ENCODE peak calls at places on chromosomes 4 and X, in ten cellular contexts. U is hepatocyte, P is GM23248, V is IMR-90, C is astrocyte, L is mammary epithelial cell, A is H9, M is OCI-LY7, O is HCT116, K is SK-N-SH. T is an unnamed sample. For H4K20me1, the result is how much of the 10 kb centered on the place peaks cover.

GRCh38 chr4:185395255-185395955 is at the start of gene LRP2BP:
- DNase-seq in L (peak), U (no peak), M (peak), A (no peak), O (no peak), V (no peak), K (no peak), P (peak), C (no peak), T (no peak)

GRCh38 chrX:41931591-41931990 is 8.2 kb upstream of the CASK start:
- DNase-seq in P (no peak), U (no peak), V (no peak), A (no peak), K (no peak), M (no peak), O (no peak), L (no peak), C (no peak), T (no peak)

GRCh38 chr4:127632420-127633403 is at the start of gene INTU:
- DNase-seq in A (peak), V (peak), L (peak), U (peak), O (peak), C (peak), K (peak), M (no peak), P (peak), T (peak)

GRCh38 chr4:15681067-15681371 is 608 bp upstream of the FAM200B start:
- DNase-seq in C (no peak), L (no peak), V (no peak), U (no peak), P (no peak), O (no peak), A (no peak), M (no peak), K (no peak), T (no peak)

GRCh38 chr4:26029512-26030131 is 115.6 kb downstream of the SMIM20 start:
- DNase-seq in V (no peak), C (no peak), A (peak), U (no peak), O (no peak), L (no peak), P (no peak), K (no peak), M (no peak), T (no peak)

GRCh38 chr4:17556498-17556897 is 20.5 kb upstream of the LAP3 start:
- DNase-seq in P (no peak), M (no peak), V (no peak), C (no peak), O (no peak), A (no peak), U (no peak), L (no peak), K (no peak), T (no peak)

GRCh38 chr4:36187723-36188333 is 56.5 kb downstream of the ARAP2 start:
- DNase-seq in C (peak), K (no peak), A (no peak), V (peak), O (peak), U (peak), P (peak), L (peak), M (peak), T (peak)

GRCh38 chr4:40350627-40351227 is 15.6 kb downstream of the CHRNA9 start:
- DNase-seq in V (no peak), O (no peak), C (no peak), U (no peak), L (no peak), M (peak), A (no peak), P (no peak), K (no peak), T (no peak)

GRCh38 chrX:118455013-118455412 is 40.6 kb upstream of the DOCK11 start:
- DNase-seq in K (no peak), M (no peak), U (no peak), P (no peak), A (no peak), O (no peak), C (no peak), L (no peak), V (no peak), T (no peak)

GRCh38 chr4:3240936-3241522 is 7.9 kb upstream of the MSANTD1 start:
- DNase-seq in M (no peak), A (no peak), L (no peak), K (no peak), V (no peak), P (no peak), U (no peak), C (no peak), O (no peak), T (no peak)

GRCh38 chr4:153634737-153635353 is 49.2 kb upstream of the TLR2 start:
- DNase-seq in K (peak), P (peak), V (peak), A (no peak), U (peak), O (no peak), C (no peak), M (peak), L (no peak), T (peak)

GRCh38 chr4:26701786-26702227 is 117.9 kb downstream of the TBC1D19 start:
- DNase-seq in P (peak), O (peak), A (no peak), V (peak), K (no peak), U (no peak), C (peak), M (no peak), L (no peak), T (peak)

GRCh38 chrX:85084770-85085393 is 81.2 kb downstream of the APOOL start:
- DNase-seq in A (no peak), P (peak), U (peak), L (peak), V (peak), C (peak), K (peak), M (peak), O (peak), T (peak)

GRCh38 chrX:154594491-154594890 is 9.6 kb downstream of the CTAG1A start:
- DNase-seq in U (no peak), P (no peak), L (no peak), O (no peak), M (no peak), C (no peak), V (no peak), K (no peak), A (no peak), T (no peak)

GRCh38 chr4:68304731-68305130 is 45.2 kb downstream of the YTHDC1 start:
- DNase-seq in L (no peak), K (no peak), O (no peak), U (no peak), A (no peak), C (no peak), M (no peak), P (no peak), V (no peak), T (no peak)

GRCh38 chr4:156594619-156595018 is 377.0 kb downstream of the PDGFC start:
- DNase-seq in A (no peak), P (no peak), K (no peak), O (no peak), C (peak), V (no peak), M (no peak), U (peak), L (peak), T (peak)

GRCh38 chr4:63757919-63758318 is 651.3 kb downstream of the TECRL start:
- DNase-seq in U (no peak), K (no peak), A (no peak), V (no peak), C (no peak), O (no peak), M (no peak), L (no peak), P (no peak), T (no peak)

GRCh38 chr4:161208564-161208963 is 955.2 kb downstream of the FSTL5 start:
- DNase-seq in L (no peak), O (no peak), V (no peak), C (no peak), P (no peak), M (no peak), U (no peak), A (no peak), K (peak), T (no peak)

GRCh38 chr4:126583509-126583908 is 1049.2 kb upstream of the INTU start:
- DNase-seq in K (no peak), O (peak), U (peak), A (peak), C (no peak), M (no peak), V (peak), L (peak), P (peak), T (peak)

GRCh38 chrX:70998402-70999027 is 67.6 kb upstream of the SLC7A3 start:
- DNase-seq in A (peak), L (peak), M (peak), K (no peak), P (peak), V (peak), C (peak), U (peak), O (no peak), T (peak)

GRCh38 chr4:7421356-7422097 is 13.2 kb downstream of the PSAPL1 start:
- DNase-seq in V (no peak), O (no peak), K (peak), M (no peak), C (no peak), P (no peak), U (no peak), A (peak), L (no peak), T (no peak)
- H4K20me1 ChIP-seq in V (under half), O (under half), K (under half), M (under half), C (under half), P (under half), U (under half), A (under half), L (under half), T (under half)

GRCh38 chr4:7535094-7535493 is 100.4 kb upstream of the PSAPL1 start:
- DNase-seq in C (no peak), P (no peak), L (no peak), U (no peak), O (no peak), A (no peak), V (no peak), M (no peak), K (no peak), T (no peak)

GRCh38 chr4:7536876-7537275 is 102.1 kb upstream of the PSAPL1 start:
- DNase-seq in C (no peak), U (no peak), K (no peak), P (no peak), L (no peak), M (no peak), A (no peak), O (no peak), V (no peak), T (no peak)

GRCh38 chr4:7537853-7538252 is 103.1 kb upstream of the PSAPL1 start:
- DNase-seq in M (no peak), P (no peak), V (no peak), L (no peak), O (no peak), C (no peak), U (no peak), K (no peak), A (no peak), T (no peak)

GRCh38 chr4:7533267-7533666 is 98.5 kb upstream of the PSAPL1 start:
- DNase-seq in P (no peak), M (no peak), O (no peak), U (no peak), L (no peak), A (no peak), V (no peak), C (no peak), K (no peak), T (no peak)

DNA sequence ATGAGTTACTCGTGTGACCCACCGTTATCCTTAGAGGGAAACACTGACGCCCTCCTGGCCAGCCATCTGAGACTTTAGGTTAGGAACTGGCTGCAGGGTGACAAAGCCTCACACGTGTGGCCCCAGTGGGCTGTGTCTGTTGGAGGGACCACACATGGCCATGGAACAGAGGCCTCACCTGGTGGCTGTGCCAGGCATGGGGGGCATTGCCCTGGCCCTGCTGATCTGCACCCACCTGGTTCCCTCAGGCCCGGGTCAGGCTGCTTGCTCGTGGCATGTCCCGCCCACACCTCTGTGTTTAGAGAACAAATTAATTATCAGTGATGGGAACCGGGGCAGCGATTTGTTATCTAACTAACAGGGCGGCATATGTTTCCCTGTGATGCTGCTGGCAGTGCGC is 100.9 kb upstream of the PSAPL1 start:
- DNase-seq in P (no peak), U (no peak), L (no peak), M (no peak), C (no peak), A (no peak), V (no peak), O (no peak), K (no peak), T (no peak)
- H4K20me1 ChIP-seq in P (under half), U (under half), L (under half), M (under half), C (under half), A (under half), V (under half), O (under half), K (under half), T (under half)

DNA sequence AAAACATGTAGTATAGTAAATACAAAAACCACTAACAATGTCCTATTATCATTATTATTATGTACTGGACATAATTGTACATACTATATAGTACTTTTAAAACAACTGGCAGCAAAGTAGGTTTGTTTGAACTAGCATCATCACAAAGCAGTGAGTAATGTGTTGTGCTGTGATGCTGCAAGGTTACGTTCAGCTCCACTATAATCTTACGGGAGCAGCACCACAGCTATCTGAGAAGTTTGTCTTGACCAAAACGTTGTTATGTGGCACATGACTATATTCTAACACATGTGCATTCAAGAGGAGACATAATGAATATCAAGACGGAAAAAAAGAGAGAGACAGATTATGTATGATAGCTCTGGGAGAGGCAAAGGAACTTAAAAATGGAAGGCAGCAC is 33.6 kb downstream of the DHX15 start:
- DNase-seq in U (no peak), K (no peak), M (no peak), O (no peak), A (no peak), C (no peak), L (no peak), V (no peak), P (no peak), T (no peak)
- H4K20me1 ChIP-seq in U (half or more), K (half or more), M (half or more), O (half or more), A (under half), C (half or more), L (under half), V (half or more), P (under half), T (under half)

DNA sequence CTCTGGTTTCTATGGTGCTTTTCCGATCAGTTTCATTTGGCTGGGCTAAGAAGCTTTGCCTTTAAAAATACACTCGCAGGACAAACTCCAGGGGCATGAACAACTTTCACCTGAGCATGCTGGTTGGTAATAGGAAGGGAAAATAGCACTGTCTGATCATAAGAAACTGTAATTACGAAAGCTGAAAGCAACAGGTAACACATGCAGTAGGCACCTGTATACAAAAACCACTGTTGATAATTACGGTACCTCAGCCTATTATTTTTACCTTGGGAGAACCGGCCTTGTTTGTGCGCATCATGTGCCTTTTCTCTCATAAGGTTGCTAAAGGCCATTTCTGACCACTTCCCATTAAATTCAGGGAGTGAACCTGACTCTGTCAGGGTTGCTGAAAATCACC is 45.7 kb downstream of the RTL9 start:
- DNase-seq in A (no peak), O (no peak), M (no peak), C (no peak), P (no peak), U (no peak), V (no peak), L (no peak), K (no peak), T (no peak)
- H4K20me1 ChIP-seq in A (under half), O (under half), M (under half), C (under half), P (under half), U (under half), V (under half), L (under half), K (under half), T (under half)

T was measured in fibroblast of lung.